ENCODE peak calls at places on chromosome 6, in five cellular contexts. Z is trophoblast cell, E is fibroblast of lung, G is adipocyte, N is neuronal stem cell. B is an unnamed sample.

GRCh38 chr6:108186226-108186625 is 20.4 kb downstream of the NR2E1 start:
- DNase-seq in N (no peak), E (no peak), G (no peak), Z (no peak), B (no peak)

GRCh38 chr6:156154896-156155295 is 622.3 kb upstream of the ARID1B start:
- DNase-seq in N (no peak), Z (no peak), G (no peak), E (no peak), B (no peak)

GRCh38 chr6:25279748-25280616 is 808 bp downstream of the CARMIL1 start:
- DNase-seq in N (peak; percentile 33), Z (no peak), G (no peak), E (no peak), B (peak; percentile 46)

GRCh38 chr6:56659721-56660373 is 17.2 kb upstream of the DST start:
- DNase-seq in G (no peak), Z (no peak), E (no peak), N (no peak), B (no peak)

GRCh38 chr6:3188262-3188661 is 30.9 kb upstream of the TUBB2A start:
- DNase-seq in N (no peak), Z (no peak), E (no peak), G (no peak), B (no peak)

GRCh38 chr6:39823187-39823815 is 31.1 kb downstream of the DAAM2 start:
- DNase-seq in G (peak; percentile 35), E (no peak), N (no peak), Z (no peak), B (no peak)

GRCh38 chr6:74946961-74947360 is 258.9 kb downstream of the COL12A1 start:
- DNase-seq in G (peak; percentile 45), E (peak; percentile 77), Z (no peak), N (no peak), B (no peak)

GRCh38 chr6:139595183-139595582 is 220.7 kb upstream of the CITED2 start:
- DNase-seq in E (peak; percentile 73), N (no peak), Z (no peak), G (peak; percentile 51), B (no peak)

GRCh38 chr6:32194825-32195651 is 2.6 kb upstream of the GPSM3 start:
- DNase-seq in N (no peak), G (peak; percentile 81), E (peak; percentile 45), Z (peak; percentile 55), B (peak; percentile 53)

GRCh38 chr6:4914412-4915159 is 89.3 kb downstream of the RPP40 start:
- DNase-seq in N (no peak), Z (no peak), E (peak; percentile 64), G (no peak), B (no peak)

GRCh38 chr6:85456782-85457181 is 6.9 kb downstream of the NT5E start:
- DNase-seq in N (no peak), G (no peak), Z (no peak), E (no peak), B (no peak)

GRCh38 chr6:147222160-147222838 is 18.1 kb downstream of the STXBP5 start:
- DNase-seq in E (peak; percentile 11), G (peak; percentile 45), N (no peak), Z (no peak), B (no peak)

GRCh38 chr6:85678602-85679444 is 36.1 kb upstream of the SYNCRIP start:
- DNase-seq in E (peak; percentile 99), Z (peak; percentile 99), N (peak; percentile 98), G (peak; percentile 99), B (peak; percentile 99)

GRCh38 chr6:148611213-148611612 is 135.6 kb upstream of the UST start:
- DNase-seq in E (peak; percentile 79), G (peak; percentile 54), Z (no peak), N (no peak), B (no peak)

GRCh38 chr6:32852018-32852843 is 1.3 kb downstream of the TAP1 start:
- DNase-seq in N (no peak), E (peak; percentile 13), Z (peak; percentile 52), G (peak; percentile 51), B (no peak)

GRCh38 chr6:74368746-74369145 is 672.7 kb downstream of the CD109 start:
- DNase-seq in N (no peak), E (peak; percentile 60), G (peak; percentile 7), Z (peak; percentile 15), B (no peak)

GRCh38 chr6:18242062-18242851 is 22.1 kb downstream of the DEK start:
- DNase-seq in N (no peak), G (peak; percentile 68), Z (peak; percentile 61), E (peak; percentile 80), B (no peak)

GRCh38 chr6:6748001-6748400 is 159.5 kb downstream of the LY86 start:
- DNase-seq in G (no peak), N (no peak), E (no peak), Z (no peak), B (no peak)

GRCh38 chr6:43799671-43800623 is 29.9 kb downstream of the VEGFA start:
- DNase-seq in Z (no peak), G (no peak), N (no peak), E (no peak), B (no peak)

GRCh38 chr6:75524322-75524972 is 30.8 kb upstream of the FILIP1 start:
- DNase-seq in G (peak; percentile 92), Z (peak; percentile 53), E (peak; percentile 97), N (no peak), B (peak; percentile 6)

GRCh38 chr6:4485735-4486134 is 290.5 kb upstream of the CDYL start:
- DNase-seq in N (no peak), Z (no peak), G (no peak), E (no peak), B (no peak)

GRCh38 chr6:143027058-143027457 is 33.6 kb upstream of the AIG1 start:
- DNase-seq in N (peak; percentile 14), E (peak; percentile 22), G (peak; percentile 41), Z (peak; percentile 35), B (peak; percentile 63)

GRCh38 chr6:91653954-91654843 is 1067.3 kb upstream of the MAP3K7 start:
- DNase-seq in N (no peak), E (peak; percentile 51), Z (no peak), G (no peak), B (peak; percentile 20)

GRCh38 chr6:15325540-15325955 is 79.7 kb downstream of the JARID2 start:
- DNase-seq in N (no peak), G (no peak), Z (no peak), E (no peak), B (no peak)

GRCh38 chr6:52543262-52543661 is 33.6 kb downstream of the TRAM2 start:
- DNase-seq in E (peak; percentile 34), G (no peak), N (no peak), Z (no peak), B (no peak)

GRCh38 chr6:34839696-34840352 is 47.9 kb downstream of the BLTP3A start:
- DNase-seq in Z (no peak), G (no peak), E (peak; percentile 14), N (no peak), B (no peak)

GRCh38 chr6:25173951-25174474 is 105.2 kb upstream of the CARMIL1 start:
- DNase-seq in E (peak; percentile 98), Z (peak; percentile 43), G (peak; percentile 95), N (no peak), B (no peak)

GRCh38 chr6:108157234-108157971 is 8.4 kb upstream of the NR2E1 start:
- DNase-seq in Z (no peak), G (peak; percentile 25), N (peak; percentile 95), E (no peak), B (peak; percentile 99)

GRCh38 chr6:168408504-168409136 is 32.4 kb upstream of the SMOC2 start:
- DNase-seq in N (no peak), Z (no peak), E (no peak), G (no peak), B (no peak)

GRCh38 chr6:136723780-136724179 is 68.5 kb downstream of the MAP3K5 start:
- DNase-seq in E (peak; percentile 32), N (no peak), G (no peak), Z (no peak), B (no peak)

GRCh38 chr6:20227350-20227749 is 15.1 kb upstream of the MBOAT1 start:
- DNase-seq in G (no peak), N (no peak), E (no peak), Z (no peak), B (no peak)

GRCh38 chr6:131807644-131808459 is at the start of gene ENPP1:
- DNase-seq in N (peak; percentile 65), G (peak; percentile 86), E (peak; percentile 69), Z (no peak), B (peak; percentile 83)
- H3K4me3 ChIP-seq in N (peak within 1 kb of the TSS; percentile 84), G (peak within 1 kb of the TSS; percentile 91), E (peak within 1 kb of the TSS; percentile 62), Z (peak within 1 kb of the TSS; percentile 75), B (peak within 1 kb of the TSS; percentile 91)

GRCh38 chr6:111715321-111715720 is 109.6 kb upstream of the TRAF3IP2 start:
- DNase-seq in G (no peak), E (no peak), N (no peak), Z (no peak), B (no peak)
- H3K9ac ChIP-seq in G (no peak overlapping the region), E (no peak overlapping the region), N (no peak overlapping the region), Z (no peak overlapping the region), B (no peak overlapping the region)

GRCh38 chr6:30877419-30878262 is 6.7 kb upstream of the DDR1 start:
- DNase-seq in G (peak; percentile 97), Z (peak; percentile 84), N (peak; percentile 79), E (peak; percentile 83), B (peak; percentile 92)
- H3K4me3 ChIP-seq in G (peak overlapping the region; percentile 71), Z (no peak overlapping the region), N (no peak overlapping the region), E (peak overlapping the region; percentile 13), B (no peak overlapping the region)

DNA sequence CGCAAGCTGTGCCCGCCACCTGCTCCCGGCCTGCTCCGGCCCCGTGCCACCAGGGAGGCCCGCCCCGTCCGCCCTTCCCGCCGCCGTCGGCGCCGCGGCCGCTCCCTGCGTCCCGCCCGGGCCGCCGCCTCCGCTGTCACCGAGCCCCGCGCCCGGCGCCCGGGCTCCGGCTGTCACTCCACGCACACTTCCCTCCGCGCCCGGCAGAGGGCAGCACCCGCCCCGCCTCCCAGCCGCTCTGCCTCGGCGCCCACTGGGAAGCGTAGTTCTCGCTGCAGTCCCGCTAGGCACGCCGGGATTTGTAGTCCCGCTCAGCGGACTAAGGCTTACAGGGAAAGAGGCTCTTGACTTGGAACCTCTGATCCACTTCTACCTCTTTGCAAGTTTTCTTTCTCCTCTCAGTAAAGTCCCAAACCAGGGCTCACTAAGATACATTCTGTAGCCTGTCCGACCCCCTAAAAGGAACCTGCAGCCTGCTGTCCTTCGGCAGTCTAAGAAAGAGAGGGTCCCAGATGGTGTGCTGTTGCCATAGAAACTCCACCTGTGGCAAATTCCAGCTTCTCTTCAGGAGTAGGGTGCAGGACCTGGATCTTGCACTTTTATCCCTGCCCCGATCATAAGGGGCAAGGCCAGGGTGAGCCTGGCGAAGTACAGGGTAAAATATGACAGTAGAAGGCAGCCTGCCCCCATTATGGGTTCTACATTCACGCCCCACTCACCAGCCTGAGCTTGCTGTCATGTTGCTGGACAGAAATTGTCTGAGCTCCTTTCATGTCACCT is at the start of gene TFEB:
- DNase-seq in N (peak; percentile 90), E (peak; percentile 82), Z (peak; percentile 94), G (peak; percentile 97), B (peak; percentile 96)
- H3K9ac ChIP-seq in N (peak within 1 kb of the TSS; percentile 71), E (peak within 1 kb of the TSS; percentile 46), Z (no peak within 1 kb of the TSS), G (peak within 1 kb of the TSS; percentile 83), B (no peak within 1 kb of the TSS)

GRCh38 chr6:163345931-163346330 is 68.6 kb upstream of the QKI start:
- DNase-seq in G (no peak), N (no peak), Z (no peak), E (no peak), B (no peak)
- H3K4me3 ChIP-seq in G (no peak overlapping the region), N (no peak overlapping the region), Z (no peak overlapping the region), E (no peak overlapping the region), B (no peak overlapping the region)

GRCh38 chr6:28587011-28587745 is 61.5 kb downstream of the GPX5 start:
- DNase-seq in N (no peak), E (peak; percentile 70), Z (peak; percentile 91), G (peak; percentile 60), B (peak; percentile 72)
- H3K9ac ChIP-seq in N (peak overlapping the region; percentile 93), E (no peak overlapping the region), Z (peak overlapping the region; percentile 68), G (peak overlapping the region; percentile 48), B (peak overlapping the region; percentile 57)

GRCh38 chr6:118668761-118669411 is 17.5 kb upstream of the CEP85L start:
- DNase-seq in Z (no peak), E (peak; percentile 85), N (no peak), G (peak; percentile 83), B (no peak)
- H3K4me3 ChIP-seq in Z (no peak overlapping the region), E (no peak overlapping the region), N (no peak overlapping the region), G (peak overlapping the region; percentile 27), B (no peak overlapping the region)

B was measured in neural progenitor cell.